ENCODE peak calls at places on chromosomes 16 and 17, in six cellular contexts. F is T-helper 1 cell, K is NCI-H526, V is OCI-LY7, R is iPS-NIHi11, Y is smooth muscle cell of the brain vasculature. U is an unnamed sample.

GRCh38 chr17:16304832-16305231 is 48.4 kb downstream of the CENPV start:
- DNase-seq in F (no peak), K (peak; percentile 64), V (peak; percentile 57), R (peak; percentile 39), Y (no peak), U (peak; percentile 32)

GRCh38 chr16:13041180-13041579 is 139.8 kb downstream of the SHISA9 start:
- DNase-seq in F (no peak), K (no peak), V (no peak), R (no peak), Y (no peak), U (no peak)

GRCh38 chr16:49467540-49468372 is 94.2 kb downstream of the C16orf78 start:
- DNase-seq in F (no peak), K (no peak), V (no peak), R (no peak), Y (no peak), U (no peak)

GRCh38 chr17:4583796-4584124 is 569 bp upstream of the SMTNL2 start:
- DNase-seq in F (no peak), K (peak; percentile 70), V (peak; percentile 11), R (peak; percentile 65), Y (no peak), U (no peak)

GRCh38 chr16:47848481-47849109 is 307.2 kb downstream of the ABCC12 start:
- DNase-seq in F (no peak), K (no peak), V (no peak), R (peak; percentile 45), Y (no peak), U (no peak)

GRCh38 chr16:88478889-88479794 is 26.1 kb downstream of the ZFPM1 start:
- DNase-seq in F (no peak), K (no peak), V (peak; percentile 38), R (no peak), Y (no peak), U (no peak)

GRCh38 chr17:49723423-49723822 is 15.7 kb upstream of the SLC35B1 start:
- DNase-seq in F (no peak), K (no peak), V (no peak), R (no peak), Y (no peak), U (no peak)

GRCh38 chr17:77834170-77835115 is 124.1 kb upstream of the TNRC6C start:
- DNase-seq in F (peak; percentile 59), K (no peak), V (no peak), R (peak; percentile 85), Y (peak; percentile 59), U (no peak)

GRCh38 chr17:74960739-74961342 is 11.7 kb downstream of the HID1 start:
- DNase-seq in F (peak; percentile 54), K (peak; percentile 89), V (peak; percentile 90), R (peak; percentile 75), Y (no peak), U (no peak)

GRCh38 chr16:74951676-74952075 is 33.2 kb downstream of the WDR59 start:
- DNase-seq in F (no peak), K (no peak), V (no peak), R (no peak), Y (no peak), U (no peak)

GRCh38 chr17:77675816-77676799 is 282.4 kb upstream of the TNRC6C start:
- DNase-seq in F (no peak), K (no peak), V (no peak), R (no peak), Y (no peak), U (no peak)

GRCh38 chr17:75748706-75749105 is 16.3 kb downstream of the GALK1 start:
- DNase-seq in F (no peak), K (no peak), V (no peak), R (no peak), Y (no peak), U (no peak)

GRCh38 chr17:38867179-38867994 is 2.5 kb upstream of the LASP1 start:
- DNase-seq in F (peak; percentile 73), K (peak; percentile 83), V (peak; percentile 80), R (no peak), Y (no peak), U (no peak)

GRCh38 chr16:68448360-68448970 is at the start of gene SMPD3:
- DNase-seq in F (peak; percentile 97), K (peak; percentile 99), V (peak; percentile 100), R (peak; percentile 97), Y (peak; percentile 99), U (peak; percentile 74)

GRCh38 chr16:18965555-18965954 is 18.2 kb upstream of the TMC7 start:
- DNase-seq in F (no peak), K (no peak), V (no peak), R (no peak), Y (no peak), U (no peak)

GRCh38 chr17:4072487-4073157 is 70.2 kb downstream of the ZZEF1 start:
- DNase-seq in F (no peak), K (no peak), V (no peak), R (no peak), Y (peak; percentile 23), U (no peak)

GRCh38 chr17:75691371-75692290 is 24.5 kb downstream of the SAP30BP start:
- DNase-seq in F (peak; percentile 35), K (no peak), V (no peak), R (peak; percentile 44), Y (no peak), U (no peak)

GRCh38 chr17:41360291-41360995 is 9.2 kb downstream of the KRT33B start:
- DNase-seq in F (no peak), K (no peak), V (no peak), R (no peak), Y (no peak), U (no peak)

GRCh38 chr17:31680126-31680525 is 178.9 kb downstream of the COPRS start:
- DNase-seq in F (peak; percentile 54), K (no peak), V (no peak), R (no peak), Y (no peak), U (no peak)

GRCh38 chr17:49817993-49818392 is 29.5 kb downstream of the KAT7 start:
- DNase-seq in F (peak; percentile 85), K (no peak), V (no peak), R (no peak), Y (no peak), U (no peak)

GRCh38 chr17:49715717-49716279 is 8.0 kb upstream of the SLC35B1 start:
- DNase-seq in F (peak; percentile 55), K (no peak), V (no peak), R (no peak), Y (no peak), U (no peak)

GRCh38 chr17:37133131-37133530 is 184.4 kb downstream of the AATF start:
- DNase-seq in F (no peak), K (no peak), V (no peak), R (no peak), Y (no peak), U (no peak)

GRCh38 chr17:53950858-53951250 is 128.1 kb downstream of the KIF2B start:
- DNase-seq in F (no peak), K (no peak), V (no peak), R (no peak), Y (no peak), U (no peak)

GRCh38 chr17:47653442-47653841 is 3.7 kb downstream of the KPNB1 start:
- DNase-seq in F (no peak), K (no peak), V (no peak), R (no peak), Y (no peak), U (no peak)

GRCh38 chr17:77457572-77458201 is 316.9 kb downstream of the SEC14L1 start:
- DNase-seq in F (no peak), K (no peak), V (no peak), R (no peak), Y (no peak), U (no peak)

GRCh38 chr17:7843536-7844291 is 9.7 kb downstream of the KDM6B start:
- DNase-seq in F (peak; percentile 94), K (peak; percentile 88), V (peak; percentile 89), R (peak; percentile 70), Y (no peak), U (no peak)

GRCh38 chr17:77141846-77142449 is 1.2 kb downstream of the SEC14L1 start:
- DNase-seq in F (no peak), K (no peak), V (no peak), R (no peak), Y (no peak), U (no peak)

GRCh38 chr17:2174471-2175293 is 119.8 kb downstream of the HIC1 start:
- DNase-seq in F (no peak), K (no peak), V (no peak), R (peak; percentile 29), Y (peak; percentile 97), U (no peak)

GRCh38 chr17:79970576-79971068 is 65.0 kb downstream of the TBC1D16 start:
- DNase-seq in F (peak; percentile 47), K (peak; percentile 88), V (peak; percentile 82), R (peak; percentile 61), Y (no peak), U (no peak)

GRCh38 chr17:46163316-46163715 is 29.9 kb downstream of the KANSL1 start:
- DNase-seq in F (no peak), K (no peak), V (no peak), R (no peak), Y (no peak), U (no peak)

GRCh38 chr17:511833-512251 is 159.2 kb upstream of the RPH3AL start:
- DNase-seq in F (no peak), K (no peak), V (no peak), R (no peak), Y (no peak), U (no peak)

GRCh38 chr17:64118452-64118979 is 11.4 kb downstream of the ERN1 start:
- DNase-seq in F (no peak), K (no peak), V (no peak), R (no peak), Y (no peak), U (no peak)

GRCh38 chr16:77898671-77899211 is 110.4 kb downstream of the VAT1L start:
- DNase-seq in F (no peak), K (no peak), V (no peak), R (no peak), Y (no peak), U (no peak)

GRCh38 chr16:15502041-15502725 is 67.8 kb downstream of the BMERB1 start:
- DNase-seq in F (no peak), K (no peak), V (no peak), R (peak; percentile 46), Y (peak; percentile 83), U (peak; percentile 95)

GRCh38 chr16:56936950-56937349 is 5.0 kb downstream of the HERPUD1 start:
- DNase-seq in F (no peak), K (no peak), V (no peak), R (no peak), Y (no peak), U (no peak)

GRCh38 chr16:86228713-86229112 is 281.6 kb upstream of the FOXF1 start:
- DNase-seq in F (no peak), K (no peak), V (no peak), R (no peak), Y (no peak), U (no peak)

GRCh38 chr17:7588553-7589203 is 1.2 kb downstream of the SOX15 start:
- DNase-seq in F (no peak), K (no peak), V (no peak), R (peak; percentile 33), Y (no peak), U (no peak)

GRCh38 chr17:41939044-41939695 is 8.8 kb downstream of the ODAD4 start:
- DNase-seq in F (no peak), K (no peak), V (no peak), R (no peak), Y (no peak), U (no peak)

U was measured in Panc1.